ENCODE peak calls at places on chromosomes 3 and 15, in six cellular contexts. D, T, I, C, N and O are unnamed samples. For H3K27me3, the result is how much of the 10 kb centered on the place peaks cover.

GRCh38 chr3:100002599-100003350 is 111.5 kb downstream of the FILIP1L start:
- DNase-seq in C (no peak), I (no peak), T (no peak), N (peak), D (peak), O (no peak)

GRCh38 chr3:150682819-150683218 is 20.9 kb downstream of the ERICH6 start:
- DNase-seq in D (no peak), N (no peak), C (no peak), T (no peak), I (no peak), O (no peak)

GRCh38 chr15:82597815-82598214 is 49.3 kb downstream of the CPEB1 start:
- DNase-seq in N (no peak), T (no peak), C (no peak), I (no peak), D (no peak), O (no peak)

GRCh38 chr3:124243253-124243859 is 251.4 kb upstream of the ROPN1 start:
- DNase-seq in C (no peak), I (no peak), N (no peak), D (no peak), T (no peak), O (no peak)

GRCh38 chr3:29215948-29216347 is 64.9 kb upstream of the RBMS3 start:
- DNase-seq in T (no peak), I (no peak), N (no peak), D (peak), C (no peak), O (no peak)

GRCh38 chr3:4644954-4645353 is 151.8 kb downstream of the ITPR1 start:
- DNase-seq in C (no peak), D (no peak), I (no peak), N (no peak), T (no peak), O (no peak)

GRCh38 chr3:127455541-127456450 is 134.7 kb downstream of the TPRA1 start:
- DNase-seq in N (peak), C (peak), I (peak), T (peak), D (peak), O (peak)

GRCh38 chr15:74307827-74308642 is 59.4 kb downstream of the CYP11A1 start:
- DNase-seq in D (peak), C (no peak), N (peak), T (peak), I (peak), O (peak)

GRCh38 chr3:161267646-161268045 is 46.5 kb downstream of the NMD3 start:
- DNase-seq in C (no peak), N (no peak), T (no peak), I (no peak), D (no peak), O (no peak)
- H3K27me3 ChIP-seq in C (under half), N (under half), T (under half), I (under half), D (under half), O (under half)

GRCh38 chr15:34217587-34218225 is 7.1 kb upstream of the EMC4 start:
- DNase-seq in T (no peak), I (no peak), D (no peak), C (no peak), N (peak), O (no peak)
- H3K4me2 ChIP-seq in T (no peak), I (no peak), D (no peak), C (no peak), N (no peak), O (no peak)

DNA sequence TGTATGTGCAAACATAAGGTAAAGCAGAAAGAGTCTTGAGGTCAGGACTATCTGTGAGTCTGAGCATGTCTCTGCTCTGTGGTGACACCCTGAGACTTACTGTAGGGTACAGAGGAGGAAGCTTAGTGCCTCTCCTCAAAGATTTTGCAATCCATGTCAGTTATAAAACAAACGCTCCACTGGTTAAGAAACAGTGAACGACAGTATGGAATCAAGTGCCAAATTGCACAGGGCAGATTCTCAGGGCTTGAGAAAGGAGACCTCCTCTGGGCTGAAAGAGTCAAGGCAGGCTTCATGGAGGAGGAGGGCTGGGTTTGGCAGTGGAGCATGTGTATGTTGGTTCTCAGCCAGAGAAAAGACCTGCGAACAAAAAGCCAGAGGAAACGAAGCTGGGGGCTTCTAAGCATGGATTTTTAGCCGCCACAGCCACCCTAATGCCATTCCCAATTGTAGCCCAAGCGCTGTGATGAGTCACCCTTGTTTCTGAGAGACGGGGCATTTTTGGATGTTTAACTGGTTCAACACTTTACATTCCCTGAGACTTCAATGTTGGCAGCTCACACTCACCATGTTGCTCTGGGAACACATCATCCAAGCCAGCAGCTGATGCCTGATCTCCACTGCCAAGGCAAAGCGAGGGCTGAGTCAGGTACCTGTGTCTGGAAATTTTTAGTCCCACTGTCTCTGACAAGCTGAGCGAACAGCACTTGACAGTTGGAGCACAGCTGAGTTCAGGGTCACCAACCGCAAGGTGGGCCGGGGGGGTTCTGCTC is 3.4 kb upstream of the DGKG start:
- DNase-seq in C (no peak), D (no peak), N (no peak), T (no peak), I (no peak), O (no peak)
- H3K27me3 ChIP-seq in C (half or more), D (under half), N (half or more), T (under half), I (under half), O (under half)

GRCh38 chr3:30628188-30628930 is 22.0 kb downstream of the TGFBR2 start:
- DNase-seq in N (no peak), T (no peak), C (no peak), D (no peak), I (peak), O (no peak)
- H3K4me2 ChIP-seq in N (no peak), T (no peak), C (no peak), D (no peak), I (peak), O (no peak)

GRCh38 chr3:194279701-194280360 is 71.3 kb downstream of the CPN2 start:
- DNase-seq in D (no peak), T (peak), I (no peak), N (no peak), C (no peak), O (no peak)

GRCh38 chr3:194279106-194279505 is 72.0 kb downstream of the CPN2 start:
- DNase-seq in I (no peak), T (peak), N (no peak), C (no peak), D (no peak), O (no peak)

GRCh38 chr3:194281306-194281705 is 69.8 kb downstream of the CPN2 start:
- DNase-seq in C (no peak), D (no peak), T (no peak), N (no peak), I (no peak), O (no peak)

GRCh38 chr3:194281766-194282165 is 69.4 kb downstream of the CPN2 start:
- DNase-seq in T (peak), I (no peak), D (no peak), N (no peak), C (no peak), O (no peak)

GRCh38 chr3:194280777-194281176 is 70.4 kb downstream of the CPN2 start:
- DNase-seq in N (no peak), I (no peak), T (peak), D (no peak), C (no peak), O (no peak)
- H3K27me3 ChIP-seq in N (under half), I (under half), T (under half), D (under half), C (under half), O (under half)

GRCh38 chr3:122697952-122698625 is 17.4 kb downstream of the PARP14 start:
- DNase-seq in D (no peak), N (no peak), T (no peak), I (no peak), C (no peak), O (peak)
- H3K4me2 ChIP-seq in D (no peak), N (no peak), T (no peak), I (no peak), C (no peak), O (peak)

GRCh38 chr3:121723485-121723884 is 26.1 kb downstream of the GOLGB1 start:
- DNase-seq in C (no peak), N (no peak), D (no peak), I (no peak), T (no peak), O (no peak)

GRCh38 chr3:121720163-121720562 is 29.4 kb downstream of the GOLGB1 start:
- DNase-seq in C (no peak), N (no peak), I (no peak), D (no peak), T (no peak), O (no peak)

GRCh38 chr3:121719423-121719822 is 30.1 kb downstream of the GOLGB1 start:
- DNase-seq in T (no peak), D (no peak), C (no peak), I (no peak), N (no peak), O (no peak)

GRCh38 chr3:121722346-121722745 is 27.2 kb downstream of the GOLGB1 start:
- DNase-seq in C (no peak), N (no peak), I (no peak), D (no peak), T (no peak), O (no peak)

GRCh38 chr3:121718205-121718846 is 31.2 kb downstream of the GOLGB1 start:
- DNase-seq in I (no peak), N (no peak), T (no peak), D (no peak), C (no peak), O (no peak)
- H3K27me3 ChIP-seq in I (under half), N (under half), T (under half), D (under half), C (under half), O (under half)